ENCODE peak calls at places on chromosomes 5 and 9, in eight cellular contexts. R, M, G, C, A, K, X and N are unnamed samples. For H3K4me1, the result is how much of the 10 kb centered on the place peaks cover.

GRCh38 chr5:72956324-72957140 is 691 bp downstream of the FCHO2 start:
- DNase-seq in R (peak), M (peak), G (peak), C (peak), A (peak), K (peak), X (peak), N (peak)

GRCh38 chr9:12708562-12709298 is 15.5 kb downstream of the TYRP1 start:
- DNase-seq in R (no peak), M (no peak), G (no peak), C (no peak), A (no peak), K (no peak), X (no peak), N (no peak)

GRCh38 chr9:69190866-69191672 is 17.0 kb downstream of the TJP2 start:
- DNase-seq in R (no peak), M (no peak), G (no peak), C (no peak), A (no peak), K (no peak), X (no peak), N (no peak)

GRCh38 chr5:24407486-24407885 is 237.3 kb downstream of the CDH10 start:
- DNase-seq in R (no peak), M (no peak), G (no peak), C (no peak), A (no peak), K (no peak), X (no peak), N (no peak)

GRCh38 chr9:23830949-23831730 is 5.1 kb upstream of the ELAVL2 start:
- DNase-seq in R (no peak), M (no peak), G (no peak), C (no peak), A (no peak), K (no peak), X (no peak), N (no peak)

GRCh38 chr9:105369911-105370310 is 77.9 kb upstream of the FSD1L start:
- DNase-seq in R (no peak), M (no peak), G (no peak), C (no peak), A (no peak), K (no peak), X (no peak), N (no peak)

GRCh38 chr5:146902471-146902870 is 23.9 kb upstream of the PPP2R2B start:
- DNase-seq in R (no peak), M (no peak), G (no peak), C (no peak), A (no peak), K (no peak), X (no peak), N (no peak)

GRCh38 chr9:8863886-8864881 is 1064.6 kb upstream of the DMAC1 start:
- DNase-seq in R (no peak), M (no peak), G (no peak), C (no peak), A (no peak), K (no peak), X (no peak), N (no peak)

GRCh38 chr5:31193591-31194457 is at the start of gene CDH6:
- DNase-seq in R (peak), M (no peak), G (peak), C (no peak), A (peak), K (no peak), X (no peak), N (no peak)

GRCh38 chr5:34530637-34531036 is 125.5 kb upstream of the RAI14 start:
- DNase-seq in R (no peak), M (peak), G (no peak), C (no peak), A (no peak), K (no peak), X (no peak), N (no peak)

GRCh38 chr5:42591026-42591425 is 165.6 kb upstream of the CCDC152 start:
- DNase-seq in R (no peak), M (peak), G (no peak), C (peak), A (no peak), K (peak), X (no peak), N (no peak)

GRCh38 chr9:34459941-34460340 is 1.3 kb downstream of the DNAI1 start:
- DNase-seq in R (no peak), M (no peak), G (no peak), C (no peak), A (no peak), K (no peak), X (no peak), N (no peak)

GRCh38 chr5:76256116-76256889 is 146.8 kb upstream of the IQGAP2 start:
- DNase-seq in R (peak), M (peak), G (peak), C (peak), A (no peak), K (peak), X (peak), N (peak)

GRCh38 chr5:36655171-36655570 is 48.8 kb downstream of the SLC1A3 start:
- DNase-seq in R (no peak), M (no peak), G (no peak), C (peak), A (no peak), K (no peak), X (no peak), N (no peak)

GRCh38 chr5:137220523-137220927 is 278.6 kb downstream of the SPOCK1 start:
- DNase-seq in R (no peak), M (peak), G (peak), C (no peak), A (no peak), K (no peak), X (no peak), N (no peak)

GRCh38 chr5:107955321-107955720 is 284.6 kb upstream of the EFNA5 start:
- DNase-seq in R (no peak), M (no peak), G (no peak), C (no peak), A (no peak), K (no peak), X (no peak), N (no peak)

GRCh38 chr9:83596899-83597504 is 25.9 kb upstream of the IDNK start:
- DNase-seq in R (peak), M (peak), G (peak), C (no peak), A (no peak), K (no peak), X (peak), N (no peak)

GRCh38 chr5:133848306-133848924 is 120.0 kb downstream of the C5orf15 start:
- DNase-seq in R (no peak), M (no peak), G (no peak), C (no peak), A (no peak), K (no peak), X (no peak), N (peak)
- TF ChIP-seq EP300 in R (no peak), M (no peak), G (no peak), C (no peak), A (no peak), K (no peak), X (no peak), N (no peak)

DNA sequence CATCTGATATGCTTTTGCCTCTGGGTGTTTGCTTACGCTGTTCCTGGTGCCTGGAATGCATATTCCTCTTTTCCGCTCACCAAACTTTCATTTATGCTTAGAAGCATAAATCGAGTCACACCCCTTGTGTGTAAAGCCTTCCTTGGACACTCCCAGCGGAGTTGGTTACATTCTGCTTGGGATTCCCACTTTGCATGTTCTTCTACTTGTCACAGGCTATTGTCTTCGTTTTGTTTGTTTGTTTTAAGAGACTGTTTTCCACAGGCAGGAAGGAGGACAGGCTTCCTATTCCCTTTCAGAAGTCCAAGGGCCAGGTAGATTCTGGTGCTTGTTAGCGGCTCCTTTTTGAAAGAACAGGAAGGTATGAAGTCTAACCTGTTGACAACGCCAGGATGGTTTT is 76.6 kb downstream of the SEC61B start:
- DNase-seq in R (no peak), M (no peak), G (no peak), C (no peak), A (no peak), K (no peak), X (no peak), N (no peak)
- TF ChIP-seq POLR2A in R (no peak), M (no peak), G (no peak), C (no peak), A (no peak), K (no peak), X (no peak), N (no peak)

GRCh38 chr5:9739135-9739534 is 109.0 kb upstream of the TAS2R1 start:
- DNase-seq in R (no peak), M (no peak), G (no peak), C (no peak), A (no peak), K (no peak), X (no peak), N (no peak)
- H3K4me1 ChIP-seq in R (under half), M (under half), G (under half), C (under half), A (under half), K (under half), X (under half), N (under half)

GRCh38 chr5:58133631-58134296 is 326.1 kb downstream of the PLK2 start:
- DNase-seq in R (no peak), M (no peak), G (no peak), C (no peak), A (no peak), K (no peak), X (no peak), N (no peak)
- TF ChIP-seq EP300 in R (no peak), M (no peak), G (peak), C (no peak), A (no peak), K (no peak), X (no peak), N (no peak)

DNA sequence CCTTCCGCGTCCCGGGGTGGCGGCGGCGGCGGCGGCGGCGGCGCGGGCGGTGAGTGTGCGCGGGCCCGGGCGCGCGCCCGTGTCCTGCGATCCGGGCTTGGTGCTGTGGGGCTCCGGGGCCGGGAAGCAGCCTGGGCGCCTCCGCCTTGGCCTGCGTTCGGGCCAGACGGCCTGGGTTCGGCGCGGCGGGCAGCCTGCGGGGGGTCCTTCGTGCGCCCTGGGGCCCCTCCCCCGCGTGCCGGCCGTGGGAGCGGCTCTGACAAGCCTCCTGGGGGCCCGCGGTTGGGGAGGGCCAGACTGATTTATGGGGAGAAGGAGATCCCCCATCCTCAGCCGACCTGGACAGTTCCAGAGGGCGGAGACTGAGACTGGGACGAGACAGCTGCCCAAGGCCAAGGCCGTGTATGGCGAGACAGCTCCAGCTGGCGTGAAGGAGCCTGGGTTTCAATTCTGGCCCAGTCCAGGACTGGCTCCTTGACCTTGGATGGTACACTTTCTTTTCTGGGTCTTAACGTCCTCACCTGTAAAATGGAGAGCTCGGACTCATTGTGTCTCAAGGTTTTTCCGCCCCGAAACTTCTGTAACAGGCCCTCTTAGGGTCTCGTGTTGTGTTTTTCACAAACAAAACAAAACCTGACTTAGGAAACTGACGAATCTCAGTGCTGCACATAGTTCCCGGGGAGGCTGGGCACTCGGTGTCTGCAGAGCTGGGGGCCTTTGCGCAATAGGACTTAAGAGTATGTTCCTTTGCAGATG is 603 bp downstream of the TMEM268 start:
- DNase-seq in R (peak), M (peak), G (peak), C (peak), A (peak), K (peak), X (peak), N (peak)
- TF ChIP-seq POLR2A in R (no peak), M (no peak), G (no peak), C (no peak), A (no peak), K (no peak), X (peak), N (no peak)

GRCh38 chr5:14147210-14147609 is 4.1 kb downstream of the TRIO start:
- DNase-seq in R (no peak), M (no peak), G (no peak), C (no peak), A (no peak), K (no peak), X (no peak), N (no peak)

GRCh38 chr5:14144586-14145355 is 1.6 kb downstream of the TRIO start:
- DNase-seq in R (peak), M (peak), G (peak), C (peak), A (peak), K (peak), X (peak), N (peak)

GRCh38 chr5:14145356-14146334 is 2.5 kb downstream of the TRIO start:
- DNase-seq in R (no peak), M (no peak), G (no peak), C (no peak), A (peak), K (no peak), X (no peak), N (no peak)

GRCh38 chr5:14148483-14148882 is 5.3 kb downstream of the TRIO start:
- DNase-seq in R (no peak), M (no peak), G (no peak), C (no peak), A (no peak), K (no peak), X (no peak), N (no peak)

DNA sequence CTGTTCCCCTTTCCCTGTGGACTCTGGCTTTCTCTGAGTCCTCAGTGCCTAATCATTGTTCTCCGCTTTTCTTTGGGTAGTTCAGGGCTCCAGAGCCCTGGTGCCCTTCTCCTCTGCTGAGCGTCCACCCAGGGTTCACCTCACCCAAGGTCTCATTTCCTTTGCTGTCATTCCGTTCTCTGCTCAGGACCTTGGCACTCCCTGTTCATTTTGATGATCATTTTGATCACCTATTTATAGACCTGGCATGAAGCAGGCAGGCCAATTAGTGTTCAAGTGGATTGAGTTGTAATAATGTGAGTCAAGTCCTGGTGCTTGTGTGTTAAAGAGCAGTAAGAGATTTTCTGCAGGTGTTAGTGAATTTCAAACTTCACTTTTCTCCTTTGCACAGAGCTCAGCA is 3.6 kb downstream of the TRIO start:
- DNase-seq in R (no peak), M (no peak), G (no peak), C (no peak), A (no peak), K (no peak), X (no peak), N (no peak)
- H3K4me1 ChIP-seq in R (half or more), M (under half), G (half or more), C (half or more), A (under half), K (under half), X (under half), N (under half)

DNA sequence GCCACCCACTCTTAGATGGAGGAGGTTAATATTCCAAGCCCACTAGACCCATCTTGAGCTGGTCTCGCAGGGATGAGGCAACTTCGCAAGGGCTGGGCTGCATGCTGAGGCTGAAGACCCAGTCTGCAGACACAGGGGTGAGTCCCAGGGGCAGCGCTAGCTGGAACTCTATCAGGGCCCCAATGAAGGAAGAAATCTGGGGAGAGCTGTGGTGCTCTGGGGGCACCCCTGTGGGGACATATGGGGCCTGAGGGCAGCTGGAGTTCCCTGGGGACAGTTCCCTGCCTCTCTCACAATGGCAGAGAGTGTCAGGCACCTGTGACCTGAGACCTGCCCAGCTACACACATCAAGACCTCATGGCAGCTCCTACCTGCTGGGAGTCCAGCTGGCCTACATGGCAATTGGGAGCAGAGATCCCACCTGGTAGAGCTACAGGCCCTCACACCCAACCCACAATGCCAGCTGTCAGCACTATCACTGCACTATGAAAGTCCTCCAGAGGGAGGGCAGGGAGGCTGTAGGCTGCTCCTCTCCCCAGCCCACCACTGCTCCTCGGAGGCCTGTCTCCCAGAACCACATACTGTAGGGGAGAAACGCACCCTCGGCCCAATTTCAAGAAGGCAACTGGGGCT is 202.2 kb downstream of the GABBR2 start:
- DNase-seq in R (no peak), M (no peak), G (no peak), C (no peak), A (no peak), K (no peak), X (no peak), N (no peak)
- TF ChIP-seq EP300 in R (no peak), M (no peak), G (no peak), C (no peak), A (no peak), K (no peak), X (no peak), N (no peak)